ENCODE peak calls at places on chromosome 12, in ten cellular contexts. V is breast epithelium, K is esophagus muscularis mucosa, X is stomach, C is ovary, D is H54, Q is spleen, O is endothelial cell of umbilical vein, U is esophagus squamous epithelium, S is heart left ventricle. T is an unnamed sample.

GRCh38 chr12:102957339-102958050 is at the start of gene ASCL1:
- DNase-seq in V (no peak), K (no peak), X (no peak), C (peak), D (no peak), Q (no peak), O (peak), U (no peak), S (no peak), T (no peak)

GRCh38 chr12:524167-524951 is 64.6 kb downstream of the B4GALNT3 start:
- DNase-seq in V (peak), K (no peak), X (peak), C (no peak), D (no peak), Q (no peak), O (peak), U (no peak), S (no peak), T (no peak)

GRCh38 chr12:124992874-124993567 is 424 bp upstream of the BRI3BP start:
- DNase-seq in V (no peak), K (no peak), X (peak), C (no peak), D (peak), Q (peak), O (peak), U (peak), S (peak), T (no peak)

GRCh38 chr12:15558915-15559528 is 230.2 kb downstream of the EPS8 start:
- DNase-seq in V (no peak), K (no peak), X (no peak), C (no peak), D (no peak), Q (no peak), O (no peak), U (no peak), S (no peak), T (no peak)

GRCh38 chr12:20409639-20410038 is 41.3 kb downstream of the PDE3A start:
- DNase-seq in V (no peak), K (no peak), X (no peak), C (no peak), D (no peak), Q (no peak), O (no peak), U (no peak), S (no peak), T (no peak)

GRCh38 chr12:52061470-52062166 is 8.2 kb upstream of the ATG101 start:
- DNase-seq in V (no peak), K (no peak), X (no peak), C (peak), D (no peak), Q (no peak), O (no peak), U (no peak), S (no peak), T (no peak)

GRCh38 chr12:69022674-69023073 is 89.7 kb upstream of the CPM start:
- DNase-seq in V (no peak), K (no peak), X (no peak), C (no peak), D (no peak), Q (no peak), O (no peak), U (no peak), S (no peak), T (no peak)

GRCh38 chr12:8226355-8226754 is 1.1 kb downstream of the FAM90A1 start:
- DNase-seq in V (no peak), K (no peak), X (no peak), C (no peak), D (no peak), Q (no peak), O (no peak), U (no peak), S (no peak), T (no peak)

GRCh38 chr12:88720231-88720630 is 140.0 kb upstream of the KITLG start:
- DNase-seq in V (no peak), K (no peak), X (no peak), C (no peak), D (no peak), Q (no peak), O (no peak), U (no peak), S (no peak), T (no peak)

GRCh38 chr12:76284816-76285750 is 63.1 kb downstream of the BBS10 start:
- DNase-seq in V (no peak), K (no peak), X (no peak), C (no peak), D (no peak), Q (no peak), O (no peak), U (no peak), S (no peak), T (no peak)

GRCh38 chr12:8108808-8109398 is 14.5 kb upstream of the CLEC4A start:
- DNase-seq in V (peak), K (no peak), X (peak), C (peak), D (peak), Q (peak), O (peak), U (peak), S (peak), T (no peak)

GRCh38 chr12:52837341-52837741 is 3.2 kb upstream of the KRT79 start:
- DNase-seq in V (no peak), K (no peak), X (no peak), C (no peak), D (peak), Q (peak), O (peak), U (no peak), S (no peak), T (no peak)

GRCh38 chr12:10601860-10602259 is 11.5 kb downstream of the MAGOHB start:
- DNase-seq in V (no peak), K (no peak), X (no peak), C (no peak), D (no peak), Q (no peak), O (no peak), U (no peak), S (no peak), T (no peak)

GRCh38 chr12:62977419-62977818 is 42.5 kb upstream of the PPM1H start:
- DNase-seq in V (no peak), K (no peak), X (peak), C (no peak), D (no peak), Q (no peak), O (no peak), U (no peak), S (no peak), T (no peak)

GRCh38 chr12:70520847-70521246 is 116.4 kb downstream of the PTPRB start:
- DNase-seq in V (no peak), K (no peak), X (no peak), C (no peak), D (no peak), Q (no peak), O (no peak), U (no peak), S (no peak), T (no peak)

GRCh38 chr12:2575245-2575644 is 219.5 kb upstream of the FKBP4 start:
- DNase-seq in V (no peak), K (no peak), X (no peak), C (no peak), D (no peak), Q (no peak), O (no peak), U (no peak), S (no peak), T (no peak)

GRCh38 chr12:112833272-112833671 is 41.7 kb downstream of the RPH3A start:
- DNase-seq in V (no peak), K (no peak), X (no peak), C (no peak), D (no peak), Q (no peak), O (no peak), U (no peak), S (no peak), T (no peak)

GRCh38 chr12:753401-754237 is 1.2 kb downstream of the WNK1 start:
- DNase-seq in V (peak), K (no peak), X (peak), C (peak), D (no peak), Q (peak), O (no peak), U (no peak), S (peak), T (peak)

GRCh38 chr12:111405856-111406473 is at the start of gene SH2B3:
- DNase-seq in V (no peak), K (no peak), X (no peak), C (no peak), D (no peak), Q (no peak), O (no peak), U (no peak), S (no peak), T (no peak)
- TF ChIP-seq POLR2A in V (no peak), K (no peak), X (no peak), C (peak), D (peak), Q (no peak), O (peak), U (no peak), S (no peak), T (peak)

DNA sequence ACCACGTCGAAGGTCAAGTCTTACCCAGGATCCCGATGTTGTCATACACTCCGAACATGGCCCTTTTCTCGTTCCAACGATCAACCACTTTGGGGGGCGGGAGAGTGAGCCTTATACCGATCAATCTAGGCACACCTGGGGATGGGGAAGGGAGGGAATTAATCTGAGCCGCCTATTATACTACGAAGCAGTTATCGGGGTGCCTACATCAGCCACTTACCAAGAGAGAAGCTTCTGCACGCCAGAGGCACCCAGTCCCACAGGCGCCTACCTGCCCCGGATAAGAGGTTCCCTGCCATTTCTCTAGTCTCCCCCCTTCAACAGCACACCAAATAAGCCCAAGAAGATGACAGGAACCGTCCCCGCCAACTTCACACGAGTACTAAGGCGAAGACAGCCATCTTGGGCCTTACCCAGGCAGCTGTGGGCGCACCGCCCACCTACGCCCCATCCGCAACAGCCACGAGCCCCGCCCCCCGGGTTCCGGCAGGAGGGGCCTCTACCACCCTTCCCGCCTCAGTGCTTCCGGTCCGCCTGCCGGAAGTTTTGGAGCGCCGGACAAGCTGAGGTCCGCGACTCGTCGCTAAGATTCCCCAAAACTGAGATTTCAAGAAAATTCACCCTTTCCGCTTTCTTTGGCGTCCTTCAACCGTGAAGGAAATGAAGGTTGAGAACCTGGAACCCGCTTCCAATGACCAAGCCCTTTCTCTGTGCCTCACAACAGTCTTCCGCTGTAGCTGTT is at the start of gene MRPL51:
- DNase-seq in V (peak), K (peak), X (peak), C (peak), D (peak), Q (peak), O (peak), U (peak), S (peak), T (peak)
- TF ChIP-seq POLR2A in V (peak), K (peak), X (peak), C (peak), D (peak), Q (peak), O (peak), U (no peak), S (no peak), T (no peak)

DNA sequence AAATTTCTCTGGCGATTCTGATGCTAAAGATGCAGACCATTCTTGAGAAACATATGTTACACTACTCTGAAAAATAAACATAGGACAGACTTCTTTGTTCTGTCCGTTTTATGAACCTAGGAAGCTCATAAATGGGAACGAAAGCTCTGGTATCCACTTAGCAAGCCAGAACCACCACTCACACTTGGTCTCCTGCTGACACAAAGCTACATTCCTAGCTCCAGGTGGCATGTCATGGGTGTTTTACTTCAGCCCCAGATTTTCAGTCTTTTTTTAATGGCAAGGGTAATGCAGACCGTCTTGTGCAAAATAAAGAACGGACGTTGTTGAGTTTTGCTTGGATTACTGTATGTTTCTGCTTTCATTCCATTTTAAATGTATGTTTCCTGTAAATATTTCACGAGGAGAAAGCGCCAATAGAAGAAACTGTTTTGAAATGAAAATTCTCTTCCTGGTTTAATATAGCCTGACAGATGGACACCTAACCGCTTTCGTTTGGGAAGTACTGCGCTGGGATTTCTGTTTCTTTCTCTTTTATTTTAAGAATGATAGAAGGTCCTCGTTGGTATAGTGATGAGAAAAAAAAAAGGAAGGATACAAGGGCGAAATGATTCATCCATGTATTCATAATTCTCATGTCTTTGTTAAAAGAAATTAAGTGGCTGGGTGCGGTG is 820 bp upstream of the COQ5 start:
- DNase-seq in V (no peak), K (no peak), X (peak), C (no peak), D (no peak), Q (no peak), O (peak), U (no peak), S (no peak), T (no peak)
- TF ChIP-seq POLR2A in V (no peak), K (no peak), X (no peak), C (no peak), D (no peak), Q (no peak), O (no peak), U (no peak), S (no peak), T (no peak)

GRCh38 chr12:123713398-123714301 is 1.5 kb downstream of the ATP6V0A2 start:
- DNase-seq in V (peak), K (no peak), X (peak), C (no peak), D (no peak), Q (no peak), O (peak), U (no peak), S (no peak), T (no peak)

GRCh38 chr12:123715151-123715676 is 3.1 kb downstream of the ATP6V0A2 start:
- DNase-seq in V (no peak), K (no peak), X (no peak), C (no peak), D (no peak), Q (no peak), O (no peak), U (no peak), S (no peak), T (no peak)

GRCh38 chr12:123712780-123713319 is 697 bp downstream of the ATP6V0A2 start:
- DNase-seq in V (peak), K (no peak), X (no peak), C (no peak), D (no peak), Q (no peak), O (no peak), U (no peak), S (no peak), T (no peak)

DNA sequence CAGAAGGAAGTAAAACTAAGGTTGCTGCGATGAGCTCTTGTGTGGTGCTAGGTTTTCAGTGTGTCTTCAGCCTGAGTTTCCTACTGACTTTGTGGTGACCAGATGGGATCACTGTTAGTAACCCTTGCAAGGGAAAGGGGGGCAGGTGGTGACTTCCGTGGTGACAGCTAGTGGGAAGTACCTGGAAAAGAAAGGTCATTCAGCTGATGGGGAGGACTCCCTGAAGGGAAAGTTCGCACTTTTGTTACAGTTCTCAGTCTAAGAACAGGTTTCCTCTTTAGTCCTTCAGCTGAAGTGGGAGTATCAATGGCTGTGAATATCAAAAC is 2.1 kb downstream of the ATP6V0A2 start:
- DNase-seq in V (peak), K (no peak), X (no peak), C (no peak), D (no peak), Q (no peak), O (no peak), U (no peak), S (no peak), T (no peak)
- TF ChIP-seq POLR2A in V (no peak), K (no peak), X (no peak), C (no peak), D (no peak), Q (no peak), O (no peak), U (no peak), S (no peak), T (no peak)

GRCh38 chr12:94644622-94645021 is 5.7 kb downstream of the TMCC3 start:
- DNase-seq in V (no peak), K (no peak), X (no peak), C (no peak), D (peak), Q (no peak), O (peak), U (no peak), S (no peak), T (no peak)

GRCh38 chr12:94649349-94650142 is 811 bp downstream of the TMCC3 start:
- DNase-seq in V (no peak), K (no peak), X (peak), C (peak), D (no peak), Q (peak), O (peak), U (no peak), S (peak), T (no peak)

GRCh38 chr12:94648578-94648977 is 1.8 kb downstream of the TMCC3 start:
- DNase-seq in V (no peak), K (no peak), X (no peak), C (no peak), D (no peak), Q (no peak), O (peak), U (no peak), S (no peak), T (no peak)

GRCh38 chr12:94650143-94651056 is at the start of gene TMCC3:
- DNase-seq in V (no peak), K (no peak), X (peak), C (peak), D (no peak), Q (peak), O (peak), U (no peak), S (peak), T (no peak)
- TF ChIP-seq POLR2A in V (no peak), K (no peak), X (no peak), C (peak), D (no peak), Q (no peak), O (peak), U (no peak), S (no peak), T (no peak)

T was measured in vagina.